ENCODE peak calls at places on chromosomes 2 and 18, in seven cellular contexts. X is HFFc6, B is iris pigment epithelial cell, C is fibroblast of lung, P is Right ventricle myocardium inferior, Z is HS-5, I is NCI-H2029 treated with DMSO at 0.1 percent for 48 hours. D is an unnamed sample.

GRCh38 chr2:171523339-171523931 is 1.2 kb downstream of the CYBRD1 start:
- DNase-seq in X (peak; percentile 65), C (peak; percentile 83), B (peak; percentile 86), I (no peak), Z (no peak), P (peak; percentile 89), D (no peak)

GRCh38 chr18:35639296-35639695 is 57.8 kb downstream of the GALNT1 start:
- DNase-seq in B (no peak), Z (no peak), C (no peak), P (no peak), X (no peak), I (no peak), D (no peak)

GRCh38 chr2:51673628-51674027 is 641.7 kb upstream of the NRXN1 start:
- DNase-seq in I (no peak), Z (no peak), C (no peak), B (no peak), P (no peak), X (no peak), D (no peak)

GRCh38 chr2:21924640-21925285 is 801.0 kb downstream of the TDRD15 start:
- DNase-seq in C (no peak), X (no peak), B (no peak), P (no peak), I (no peak), Z (no peak), D (no peak)

GRCh38 chr2:113910110-113910717 is 20.3 kb downstream of the ACTR3 start:
- DNase-seq in X (peak; percentile 13), I (no peak), B (peak; percentile 47), Z (no peak), C (peak; percentile 51), P (no peak), D (no peak)

GRCh38 chr2:234500394-234501006 is 3.6 kb upstream of the ARL4C start:
- DNase-seq in P (peak; percentile 75), Z (no peak), X (peak; percentile 48), B (peak; percentile 64), I (no peak), C (peak; percentile 63), D (no peak)

GRCh38 chr2:29202819-29203495 is 87.7 kb downstream of the CLIP4 start:
- DNase-seq in I (no peak), Z (no peak), C (no peak), P (no peak), B (no peak), X (no peak), D (no peak)

GRCh38 chr2:42216712-42217111 is 47.6 kb downstream of the EML4 start:
- DNase-seq in P (no peak), B (peak; percentile 82), Z (no peak), C (peak; percentile 58), X (peak; percentile 10), I (no peak), D (no peak)

GRCh38 chr2:20165677-20166509 is 59.0 kb downstream of the SDC1 start:
- DNase-seq in Z (no peak), P (no peak), I (no peak), B (no peak), X (no peak), C (no peak), D (no peak)

D was measured in kidney epithelial cell.